ENCODE peak calls at places on chromosomes 16 and 17, in five cellular contexts. O is upper lobe of right lung, P is Peyer's patch, J is BJ, E is heart right ventricle. S is an unnamed sample.

GRCh38 chr17:17439971-17440843 is 36.6 kb upstream of the MED9 start:
- DNase-seq in O (peak), P (peak), J (no peak), E (peak), S (no peak)

GRCh38 chr17:52476638-52477313 is 318.3 kb upstream of the CA10 start:
- DNase-seq in O (no peak), P (no peak), J (no peak), E (no peak), S (no peak)

GRCh38 chr16:14180431-14181059 is 109.4 kb downstream of the MRTFB start:
- DNase-seq in O (no peak), P (no peak), J (no peak), E (no peak), S (no peak)

GRCh38 chr16:49112754-49113153 is 168.9 kb downstream of the CBLN1 start:
- DNase-seq in O (no peak), P (no peak), J (no peak), E (peak), S (no peak)

GRCh38 chr16:67901734-67902133 is 8.7 kb downstream of the PSKH1 start:
- DNase-seq in O (no peak), P (no peak), J (no peak), E (no peak), S (no peak)

GRCh38 chr16:57906385-57907316 is 64.3 kb downstream of the CNGB1 start:
- DNase-seq in O (no peak), P (no peak), J (no peak), E (peak), S (no peak)

GRCh38 chr17:10149573-10150399 is 48.6 kb downstream of the GAS7 start:
- DNase-seq in O (no peak), P (no peak), J (no peak), E (no peak), S (peak)

GRCh38 chr16:35516551-35516950 is 2057.1 kb downstream of the TP53TG3F start:
- DNase-seq in O (no peak), P (no peak), J (no peak), E (no peak), S (no peak)

GRCh38 chr17:51258756-51259573 is 884 bp downstream of the MBTD1 start:
- DNase-seq in O (no peak), P (no peak), J (no peak), E (peak), S (no peak)

GRCh38 chr16:50464325-50465290 is 83.6 kb upstream of the NKD1 start:
- DNase-seq in O (peak), P (peak), J (no peak), E (no peak), S (no peak)

DNA sequence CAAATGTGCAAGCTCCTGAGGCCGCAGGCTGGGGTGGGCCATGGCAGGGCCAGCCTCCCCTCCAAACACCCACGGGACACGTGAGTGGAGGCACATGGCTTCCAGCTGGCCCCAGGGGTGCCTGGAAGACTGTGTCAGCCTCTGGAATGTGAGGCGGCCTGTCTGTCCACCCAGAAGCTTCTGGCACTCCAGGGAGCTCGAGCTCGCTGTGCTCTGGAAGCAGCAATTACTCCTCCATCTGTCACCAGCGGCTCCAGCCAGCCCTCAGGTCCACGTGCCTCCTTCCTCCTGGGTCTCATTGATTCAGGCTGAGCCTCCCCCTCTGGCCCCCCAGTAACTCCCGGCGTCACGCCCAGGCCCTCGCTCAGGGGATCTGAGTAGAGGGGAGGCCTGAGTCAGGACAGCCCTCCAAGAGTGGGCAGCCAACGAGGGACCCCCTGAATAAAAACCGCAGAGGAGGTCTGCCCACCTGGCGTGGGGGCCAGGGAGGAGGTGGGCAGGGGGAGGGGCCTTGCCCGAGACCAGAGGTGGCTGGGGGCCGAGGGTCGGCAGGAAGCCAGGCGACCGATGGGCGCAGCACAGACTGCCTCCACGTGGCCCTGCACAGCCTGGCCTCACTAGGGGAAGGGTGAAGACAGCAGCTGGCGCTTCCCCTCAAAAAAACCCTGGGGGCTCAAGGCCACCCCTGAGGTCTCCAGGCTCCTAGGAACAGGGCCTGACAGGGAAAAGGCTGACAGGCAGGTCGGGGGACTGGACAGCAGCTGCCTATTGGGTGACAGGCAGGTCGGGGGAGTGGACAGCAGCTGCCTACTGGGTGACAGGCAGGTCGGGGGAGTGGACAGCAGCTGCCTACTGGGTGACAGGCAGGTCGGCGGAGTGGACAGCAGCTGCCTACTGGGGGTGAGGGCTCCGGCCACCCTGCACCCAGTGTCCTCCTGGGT is 11.9 kb downstream of the PIEZO1 start:
- DNase-seq in O (no peak), P (no peak), J (peak), E (peak), S (no peak)
- H3K4me3 ChIP-seq in O (no peak), P (no peak), J (no peak), E (no peak), S (peak)

GRCh38 chr16:53745126-53745525 is 41.2 kb downstream of the FTO start:
- DNase-seq in O (no peak), P (no peak), J (peak), E (no peak), S (peak)

GRCh38 chr16:53744449-53744848 is 40.5 kb downstream of the FTO start:
- DNase-seq in O (no peak), P (no peak), J (no peak), E (no peak), S (no peak)

GRCh38 chr16:53741546-53741945 is 37.6 kb downstream of the FTO start:
- DNase-seq in O (no peak), P (no peak), J (no peak), E (no peak), S (no peak)

GRCh38 chr16:53743149-53743566 is 39.2 kb downstream of the FTO start:
- DNase-seq in O (no peak), P (peak), J (no peak), E (no peak), S (no peak)

GRCh38 chr16:53745753-53746258 is 41.9 kb downstream of the FTO start:
- DNase-seq in O (no peak), P (no peak), J (no peak), E (no peak), S (peak)
- TF ChIP-seq CTCF in O (no peak), P (no peak), J (peak), E (no peak), S (peak)

DNA sequence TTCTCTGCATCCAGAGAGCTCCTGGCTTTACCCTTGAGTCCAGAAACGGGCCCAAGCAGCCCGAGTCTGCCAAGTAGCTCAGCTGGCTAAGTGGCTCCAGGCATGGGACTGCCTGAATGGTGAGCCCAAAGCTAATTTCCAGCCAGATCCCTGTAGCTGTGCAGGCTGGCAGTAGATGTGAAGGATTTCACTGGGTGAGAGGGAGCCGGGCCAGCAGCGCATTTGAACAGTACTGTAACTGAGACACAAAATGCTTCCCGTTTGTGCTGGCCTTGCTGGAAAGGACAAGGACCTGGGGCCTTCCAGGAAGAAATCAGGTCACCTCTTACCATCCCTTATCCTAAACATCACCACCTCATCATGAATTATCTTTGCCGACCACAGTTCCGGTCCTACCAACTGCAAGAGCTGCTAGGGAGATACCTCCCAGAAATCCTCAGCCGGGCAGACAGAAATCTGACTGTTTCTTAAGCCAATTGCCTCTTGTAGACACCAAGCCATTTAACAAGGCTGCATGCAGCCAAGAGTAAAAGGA is 3.7 kb downstream of the TIMP2 start:
- DNase-seq in O (no peak), P (no peak), J (no peak), E (peak), S (no peak)
- H3K4me3 ChIP-seq in O (no peak), P (no peak), J (no peak), E (no peak), S (peak)

DNA sequence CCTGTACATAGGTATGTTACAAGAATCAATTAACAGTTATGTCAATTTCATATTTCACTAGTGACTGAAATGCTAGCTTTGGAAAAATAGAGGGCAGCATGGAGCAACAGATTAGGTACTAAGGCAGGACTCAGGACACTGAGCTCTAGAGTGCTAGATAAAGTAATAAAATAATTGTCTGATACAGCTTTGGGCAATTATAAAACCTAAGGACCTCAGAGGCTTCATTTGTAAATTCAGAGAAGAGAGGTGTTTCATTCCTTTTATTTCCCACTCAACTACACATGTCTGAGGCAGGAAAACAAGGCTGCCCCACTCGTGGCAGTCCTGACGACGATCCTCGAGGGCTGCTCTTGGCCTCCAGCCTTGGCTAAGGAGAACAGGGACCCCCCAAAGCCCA is 81.5 kb downstream of the CA4 start:
- DNase-seq in O (no peak), P (no peak), J (no peak), E (no peak), S (no peak)
- TF ChIP-seq CTCF in O (peak), P (peak), J (peak), E (peak), S (peak)

DNA sequence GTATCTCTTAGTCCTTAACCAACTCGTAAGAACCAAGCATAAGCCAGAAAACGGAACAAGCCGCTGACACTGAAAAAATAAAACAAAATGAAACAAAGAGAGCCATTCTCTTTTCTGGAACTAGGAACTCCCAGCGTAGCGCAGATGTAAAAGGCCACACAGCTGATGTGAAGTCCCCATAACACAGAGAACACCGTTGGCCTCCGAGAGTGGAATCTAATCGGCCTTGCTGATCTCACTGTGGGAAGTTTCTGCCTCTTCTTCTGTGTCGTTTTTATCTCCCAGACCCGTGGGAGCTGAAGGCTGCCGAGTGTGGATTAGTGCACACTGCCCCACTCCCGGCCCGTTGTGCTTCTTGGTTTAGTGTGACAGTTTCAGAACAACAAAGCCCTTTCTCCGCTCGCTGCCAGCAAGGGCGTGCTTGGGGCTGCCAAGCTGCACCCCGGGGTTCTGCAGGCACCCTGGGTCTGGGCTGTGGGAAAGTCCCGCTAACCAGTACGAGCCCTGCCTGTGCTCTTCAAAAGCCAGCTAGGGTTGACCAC is 21.7 kb downstream of the TTYH2 start:
- DNase-seq in O (no peak), P (no peak), J (no peak), E (no peak), S (no peak)
- H3K4me3 ChIP-seq in O (no peak), P (no peak), J (no peak), E (no peak), S (no peak)

GRCh38 chr17:41864837-41865595 is at the start of gene KLHL11:
- DNase-seq in O (peak), P (peak), J (peak), E (peak), S (peak)
- TF ChIP-seq CTCF in O (no peak), P (no peak), J (no peak), E (peak), S (no peak)

GRCh38 chr17:41621916-41622315 is 2.5 kb downstream of the KRT17 start:
- DNase-seq in O (no peak), P (no peak), J (no peak), E (no peak), S (no peak)

GRCh38 chr17:41625602-41626001 is 1.2 kb upstream of the KRT17 start:
- DNase-seq in O (peak), P (no peak), J (no peak), E (peak), S (no peak)

GRCh38 chr17:41627316-41628072 is 3.1 kb upstream of the KRT17 start:
- DNase-seq in O (peak), P (no peak), J (no peak), E (no peak), S (no peak)

GRCh38 chr17:41620583-41621434 is 3.6 kb downstream of the KRT17 start:
- DNase-seq in O (peak), P (no peak), J (peak), E (no peak), S (no peak)

DNA sequence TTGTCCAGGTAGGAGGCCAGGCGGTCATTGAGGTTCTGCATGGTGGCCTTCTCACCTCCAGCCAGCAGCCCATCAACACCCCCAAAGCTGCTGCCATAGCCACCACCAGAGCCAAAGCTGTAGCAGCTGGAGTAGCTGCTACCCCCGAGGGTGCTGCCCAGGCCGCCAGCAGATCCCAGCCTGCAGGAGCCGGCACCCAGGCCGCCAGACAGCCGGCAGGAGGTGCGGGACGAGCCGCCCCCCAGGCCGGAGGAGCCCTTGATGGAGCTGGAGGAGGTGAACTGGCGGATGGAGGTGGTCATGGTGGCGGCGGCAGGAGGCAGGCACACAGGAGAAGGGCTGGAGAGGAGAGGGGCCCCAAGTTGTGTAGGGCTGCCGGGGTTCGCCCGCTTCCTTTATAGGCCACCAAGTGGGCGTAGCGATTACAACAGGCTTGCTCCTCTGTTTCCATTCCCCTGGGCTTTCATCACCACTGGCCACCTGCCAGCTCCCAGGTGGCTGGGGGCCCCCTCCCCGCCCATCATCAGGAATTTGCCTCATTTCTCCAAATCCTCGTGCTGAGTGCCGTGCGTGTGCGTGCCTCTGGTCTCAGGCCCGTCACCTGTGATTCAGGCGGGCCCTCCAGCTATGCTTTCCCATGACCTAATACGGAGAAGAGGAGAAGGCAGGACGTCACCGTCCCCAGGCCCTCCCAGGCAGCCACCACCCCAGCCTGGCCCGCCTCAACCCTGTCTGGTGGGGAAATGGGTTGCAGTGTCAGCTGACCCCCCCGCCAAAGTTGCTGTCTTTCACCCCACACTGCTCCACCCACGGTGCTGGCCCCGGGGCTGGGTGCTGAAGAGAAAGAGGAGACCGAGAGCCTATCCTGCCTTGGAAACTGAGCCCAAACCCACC is at the start of gene KRT17:
- DNase-seq in O (peak), P (no peak), J (no peak), E (no peak), S (peak)
- H3K4me3 ChIP-seq in O (no peak), P (no peak), J (no peak), E (no peak), S (no peak)

GRCh38 chr17:48550313-48551205 is 5.7 kb upstream of the HOXB2 start:
- DNase-seq in O (no peak), P (no peak), J (no peak), E (no peak), S (no peak)
- TF ChIP-seq CTCF in O (no peak), P (no peak), J (no peak), E (no peak), S (peak)

GRCh38 chr17:63848834-63849689 is 6.6 kb upstream of the SMARCD2 start:
- DNase-seq in O (peak), P (peak), J (no peak), E (peak), S (peak)
- H3K4me3 ChIP-seq in O (peak), P (peak), J (peak), E (no peak), S (peak)

S was measured in retinal pigment epithelial cell.